ENCODE peak calls at places on chromosomes 12 and 14, in eight cellular contexts. E is neural progenitor cell; C is adrenal gland; J is A549; F is ovary; A is brain microvascular endothelial cell; O is CD8-positive, alpha-beta T cell; Q is left lung. G is an unnamed sample.

GRCh38 chr14:36083317-36083716 is 93.2 kb downstream of the PTCSC3 start:
- DNase-seq in E (no peak), C (no peak), J (no peak), F (no peak), A (no peak), O (no peak), Q (no peak), G (no peak)

GRCh38 chr12:25958254-25959068 is at the start of gene RASSF8:
- DNase-seq in E (peak; percentile 95), C (peak; percentile 76), J (peak; percentile 62), F (peak; percentile 87), A (peak; percentile 46), O (no peak), Q (peak; percentile 70), G (peak; percentile 80)

GRCh38 chr12:49043856-49044258 is 16.7 kb downstream of the KMT2D start:
- DNase-seq in E (peak; percentile 78), C (peak; percentile 71), J (peak; percentile 74), F (no peak), A (peak; percentile 25), O (peak; percentile 90), Q (peak; percentile 64), G (no peak)

GRCh38 chr12:10968765-10969456 is 17.8 kb downstream of the TAS2R50 start:
- DNase-seq in E (no peak), C (peak; percentile 64), J (no peak), F (peak; percentile 15), A (peak; percentile 59), O (no peak), Q (peak; percentile 33), G (peak; percentile 73)

GRCh38 chr12:9701380-9702154 is 31.3 kb downstream of the CLECL1 start:
- DNase-seq in E (no peak), C (no peak), J (no peak), F (no peak), A (no peak), O (peak; percentile 23), Q (no peak), G (no peak)

GRCh38 chr12:114873656-114874055 is 189.7 kb upstream of the TBX3 start:
- DNase-seq in E (no peak), C (no peak), J (no peak), F (no peak), A (no peak), O (no peak), Q (no peak), G (no peak)

GRCh38 chr12:8554451-8555195 is 13.9 kb upstream of the CLEC4E start:
- DNase-seq in E (no peak), C (no peak), J (peak; percentile 12), F (no peak), A (peak; percentile 50), O (no peak), Q (no peak), G (no peak)

GRCh38 chr12:107515446-107515958 is 170.1 kb upstream of the PWP1 start:
- DNase-seq in E (no peak), C (peak; percentile 34), J (peak; percentile 89), F (no peak), A (peak; percentile 95), O (no peak), Q (peak; percentile 63), G (peak; percentile 80)

GRCh38 chr12:113416091-113416754 is 6.0 kb upstream of the SDSL start:
- DNase-seq in E (no peak), C (no peak), J (peak; percentile 40), F (no peak), A (no peak), O (no peak), Q (peak; percentile 64), G (no peak)

DNA sequence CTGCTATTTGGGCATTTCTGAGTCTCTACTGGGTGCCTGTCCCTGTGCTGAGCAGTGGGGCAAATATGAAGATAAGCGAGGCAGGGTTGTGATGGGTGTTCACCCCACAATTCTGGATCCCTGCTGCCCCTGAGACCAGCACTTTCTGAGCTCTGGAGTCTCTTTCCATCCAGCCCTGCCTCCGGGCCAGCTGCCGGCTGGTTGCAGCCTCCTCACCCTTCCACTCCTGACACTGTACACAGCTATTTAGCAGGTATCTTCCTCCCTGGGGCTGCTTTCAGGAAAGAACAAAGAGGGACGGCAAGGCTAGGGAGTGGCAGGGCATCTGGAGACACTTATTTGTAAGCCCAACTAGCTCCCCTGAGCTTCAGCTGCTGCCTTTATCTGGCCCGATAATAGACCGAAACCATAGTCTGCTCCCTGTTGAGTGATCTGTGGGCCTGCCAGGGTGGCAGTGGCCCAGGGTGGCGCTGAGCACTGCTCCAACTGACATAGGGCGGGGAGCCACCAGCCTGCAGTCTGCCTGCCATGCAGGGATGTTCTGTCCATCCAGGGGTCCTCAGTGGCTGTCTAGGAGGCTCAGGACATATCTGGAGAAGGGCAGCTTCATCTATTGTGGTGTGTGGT is 7.6 kb upstream of the KRT80 start:
- DNase-seq in E (no peak), C (no peak), J (no peak), F (no peak), A (no peak), O (no peak), Q (no peak), G (no peak)
- H3K27ac ChIP-seq in E (no peak overlapping the region), C (no peak overlapping the region), J (peak overlapping the region; percentile 96), F (no peak overlapping the region), A (no peak overlapping the region), O (no peak overlapping the region), Q (peak overlapping the region; percentile 88), G (no peak overlapping the region)

GRCh38 chr14:91848602-91849001 is 18.7 kb downstream of the TC2N start:
- DNase-seq in E (no peak), C (no peak), J (no peak), F (no peak), A (no peak), O (no peak), Q (no peak), G (no peak)
- H3K4me3 ChIP-seq in E (no peak overlapping the region), C (no peak overlapping the region), J (no peak overlapping the region), F (no peak overlapping the region), A (no peak overlapping the region), O (no peak overlapping the region), Q (no peak overlapping the region), G (no peak overlapping the region)

DNA sequence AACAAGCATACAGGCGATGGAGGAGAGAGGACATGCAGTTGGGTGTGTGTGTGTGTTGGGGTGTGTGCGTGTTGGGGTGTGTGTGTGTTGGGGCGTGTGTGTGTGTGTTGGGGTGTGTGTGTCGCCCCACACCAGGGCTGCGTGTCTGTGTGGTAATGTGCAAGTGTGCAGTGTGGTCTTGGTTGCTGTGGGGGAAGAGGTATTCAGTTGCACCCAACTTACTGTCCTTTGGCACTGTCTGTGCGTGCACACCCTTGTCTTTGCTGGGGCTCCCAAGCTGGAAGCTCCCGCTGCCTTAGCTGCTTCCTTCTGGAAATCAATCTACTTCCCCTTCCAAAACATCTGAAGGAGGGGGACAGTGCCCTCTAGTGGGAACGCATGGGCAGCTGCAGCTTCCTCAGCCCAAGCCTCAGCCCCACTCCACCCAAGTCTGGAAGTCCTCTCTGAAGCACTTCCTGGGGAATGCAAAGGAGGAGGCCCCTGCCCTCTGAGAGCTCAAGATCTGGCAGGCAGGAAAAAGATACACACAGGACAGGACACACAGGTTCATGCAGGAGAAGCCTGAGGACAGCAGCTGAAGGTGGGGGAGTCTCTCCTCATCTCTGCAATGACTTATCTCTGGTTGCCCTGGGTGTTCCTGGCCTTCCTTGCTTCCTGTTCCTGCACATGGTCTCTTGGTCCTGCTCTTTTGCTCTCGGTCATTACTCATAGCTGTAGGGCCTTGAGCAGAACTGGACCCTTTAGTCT is 13.1 kb downstream of the ASIC1 start:
- DNase-seq in E (peak; percentile 86), C (peak; percentile 81), J (peak; percentile 88), F (peak; percentile 82), A (peak; percentile 63), O (peak; percentile 71), Q (peak; percentile 84), G (peak; percentile 84)
- TF ChIP-seq CTCF in E (peak; percentile 93), C (peak; percentile 88), J (peak; percentile 92), F (peak; percentile 87), A (peak; percentile 97), O (peak; percentile 90), Q (peak; percentile 89), G (peak; percentile 76)

GRCh38 chr14:52072266-52072780 is 3.5 kb upstream of the NID2 start:
- DNase-seq in E (peak; percentile 46), C (no peak), J (no peak), F (no peak), A (no peak), O (no peak), Q (no peak), G (no peak)
- H3K27ac ChIP-seq in E (no peak overlapping the region), C (no peak overlapping the region), J (no peak overlapping the region), F (no peak overlapping the region), A (peak overlapping the region; percentile 70), O (no peak overlapping the region), Q (no peak overlapping the region), G (no peak overlapping the region)

DNA sequence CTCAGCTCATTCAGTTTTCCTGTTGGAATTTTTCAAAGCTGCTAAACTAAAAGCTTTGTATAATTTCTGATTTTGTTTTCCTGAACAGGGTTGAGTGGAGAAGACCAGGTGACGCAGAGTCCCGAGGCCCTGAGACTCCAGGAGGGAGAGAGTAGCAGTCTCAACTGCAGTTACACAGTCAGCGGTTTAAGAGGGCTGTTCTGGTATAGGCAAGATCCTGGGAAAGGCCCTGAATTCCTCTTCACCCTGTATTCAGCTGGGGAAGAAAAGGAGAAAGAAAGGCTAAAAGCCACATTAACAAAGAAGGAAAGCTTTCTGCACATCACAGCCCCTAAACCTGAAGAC is 367.1 kb upstream of the OR4E1 start:
- DNase-seq in E (peak; percentile 35), C (no peak), J (no peak), F (no peak), A (no peak), O (no peak), Q (no peak), G (no peak)
- H3K4me3 ChIP-seq in E (no peak overlapping the region), C (no peak overlapping the region), J (no peak overlapping the region), F (no peak overlapping the region), A (no peak overlapping the region), O (peak overlapping the region; percentile 9), Q (no peak overlapping the region), G (no peak overlapping the region)

GRCh38 chr14:41586237-41586636 is 20.4 kb upstream of the LRFN5 start:
- DNase-seq in E (no peak), C (no peak), J (no peak), F (no peak), A (no peak), O (no peak), Q (no peak), G (no peak)
- TF ChIP-seq CTCF in E (no peak), C (no peak), J (no peak), F (no peak), A (no peak), O (no peak), Q (no peak), G (no peak)

GRCh38 chr14:64572721-64573508 is 23.2 kb downstream of the PPP1R36 start:
- DNase-seq in E (peak; percentile 9), C (no peak), J (no peak), F (no peak), A (no peak), O (no peak), Q (no peak), G (no peak)
- H3K27ac ChIP-seq in E (no peak overlapping the region), C (no peak overlapping the region), J (peak overlapping the region; percentile 20), F (no peak overlapping the region), A (no peak overlapping the region), O (no peak overlapping the region), Q (no peak overlapping the region), G (peak overlapping the region; percentile 60)

GRCh38 chr12:118374909-118375308 is 1.4 kb upstream of the SUDS3 start:
- DNase-seq in E (no peak), C (no peak), J (no peak), F (no peak), A (no peak), O (no peak), Q (no peak), G (no peak)
- H3K4me3 ChIP-seq in E (no peak overlapping the region), C (no peak overlapping the region), J (no peak overlapping the region), F (no peak overlapping the region), A (no peak overlapping the region), O (no peak overlapping the region), Q (no peak overlapping the region), G (no peak overlapping the region)

G was measured in coronary artery.